ENCODE peak calls at places on chromosomes 6 and 20, in ten cellular contexts. C, K, T, J, L, X, Z, Y, G and A are unnamed samples.

GRCh38 chr6:106046116-106046853 is 39.9 kb upstream of the PRDM1 start:
- DNase-seq in C (no peak), K (no peak), T (no peak), J (no peak), L (no peak), X (no peak), Z (no peak), Y (no peak), G (no peak), A (no peak)

GRCh38 chr6:147873826-147874225 is 365.3 kb downstream of the SAMD5 start:
- DNase-seq in C (no peak), K (no peak), T (no peak), J (no peak), L (no peak), X (no peak), Z (no peak), Y (no peak), G (no peak), A (no peak)

GRCh38 chr6:76852776-76853175 is 610.5 kb downstream of the HTR1B start:
- DNase-seq in C (no peak), K (no peak), T (no peak), J (no peak), L (no peak), X (no peak), Z (no peak), Y (no peak), G (no peak), A (no peak)

GRCh38 chr20:39222102-39222501 is 260.0 kb downstream of the DHX35 start:
- DNase-seq in C (no peak), K (no peak), T (no peak), J (no peak), L (no peak), X (peak), Z (no peak), Y (no peak), G (no peak), A (no peak)

GRCh38 chr6:96520039-96520850 is 1.4 kb upstream of the UFL1 start:
- DNase-seq in C (no peak), K (no peak), T (no peak), J (no peak), L (no peak), X (peak), Z (no peak), Y (peak), G (no peak), A (peak)

GRCh38 chr6:28953039-28953872 is 29.5 kb upstream of the TRIM27 start:
- DNase-seq in C (peak), K (no peak), T (peak), J (peak), L (peak), X (peak), Z (peak), Y (peak), G (peak), A (no peak)

GRCh38 chr6:35496036-35496850 is 636 bp downstream of the TEAD3 start:
- DNase-seq in C (no peak), K (no peak), T (no peak), J (no peak), L (no peak), X (peak), Z (no peak), Y (peak), G (peak), A (no peak)

GRCh38 chr20:15814360-15814759 is 758.9 kb downstream of the KIF16B start:
- DNase-seq in C (no peak), K (no peak), T (no peak), J (no peak), L (no peak), X (no peak), Z (no peak), Y (no peak), G (no peak), A (no peak)

GRCh38 chr6:40978687-40979289 is 60.2 kb downstream of the UNC5CL start:
- DNase-seq in C (no peak), K (no peak), T (no peak), J (no peak), L (no peak), X (no peak), Z (no peak), Y (no peak), G (no peak), A (no peak)